ENCODE peak calls at places on chromosomes 6 and 20, in seven cellular contexts. T is hypothalamus; G is activated CD4-positive, alpha-beta T cell treated with anti-CD3 and anti-CD28 coated beads, Interleukin-2, amount 50 U/mL, for 1 hour; Q is fibroblast of the aortic adventitia; Z is hepatocyte; E is GM13977; H is GM19239. C is an unnamed sample.

GRCh38 chr6:12010635-12011275 is 1.4 kb upstream of the HIVEP1 start:
- DNase-seq in Q (peak; percentile 53), Z (peak; percentile 81), H (peak; percentile 23), G (no peak), T (peak; percentile 79), E (peak; percentile 54), C (no peak)

GRCh38 chr6:53926505-53926904 is 131.7 kb downstream of the LRRC1 start:
- DNase-seq in G (no peak), Q (peak; percentile 14), H (no peak), E (no peak), T (no peak), Z (no peak), C (peak; percentile 31)

GRCh38 chr6:42038811-42039408 is 11.4 kb upstream of the TAF8 start:
- DNase-seq in E (peak; percentile 4), Q (peak; percentile 25), Z (no peak), H (no peak), T (no peak), G (no peak), C (no peak)

GRCh38 chr20:21234816-21235215 is 68.3 kb upstream of the XRN2 start:
- DNase-seq in Q (no peak), E (no peak), H (no peak), Z (no peak), G (no peak), T (peak; percentile 25), C (no peak)

GRCh38 chr20:8187740-8188139 is 55.7 kb downstream of the PLCB1 start:
- DNase-seq in T (no peak), G (no peak), E (no peak), Z (no peak), Q (peak; percentile 80), H (no peak), C (no peak)

GRCh38 chr6:126890055-126890454 is 228.4 kb upstream of the RSPO3 start:
- DNase-seq in H (no peak), Q (no peak), E (no peak), G (no peak), Z (no peak), T (no peak), C (no peak)

GRCh38 chr6:139371421-139372253 is 2.8 kb downstream of the CITED2 start:
- DNase-seq in T (no peak), G (no peak), Q (peak; percentile 36), H (no peak), E (no peak), Z (no peak), C (peak; percentile 25)

GRCh38 chr20:49563015-49563980 is 4.6 kb downstream of the PTGIS start:
- DNase-seq in H (no peak), Z (no peak), T (no peak), E (no peak), Q (peak; percentile 53), G (no peak), C (no peak)

GRCh38 chr6:33156561-33156960 is 35.7 kb downstream of the COL11A2 start:
- DNase-seq in Q (no peak), E (no peak), Z (no peak), G (no peak), H (no peak), T (no peak), C (no peak)

C was measured in Caki2.